ENCODE peak calls at places on chromosome 20, in eight cellular contexts. Z is GF-D8; S is NCI-H2081; I is stimulated activated CD4-positive, alpha-beta T cell treated with anti-CD3 and anti-CD28 coated beads, Interleukin-12 subunit alpha, Interleukin-12 subunit beta, amount 100 ng/mL, for 48 hours; A is activated T-helper 1 cell treated with anti-CD3 and anti-CD28 coated beads, Interleukin-2, amount 50 U/mL, for 16 hours; G is NCI-H460; L is substantia nigra; P is A172. T is an unnamed sample.

GRCh38 chr20:58117944-58118343 is 110.5 kb downstream of the ANKRD60 start:
- DNase-seq in I (no peak), G (no peak), P (no peak), L (no peak), Z (no peak), A (no peak), S (no peak), T (no peak)

GRCh38 chr20:19928379-19929360 is 88.5 kb upstream of the NAA20 start:
- DNase-seq in P (no peak), A (no peak), L (no peak), S (no peak), Z (no peak), G (no peak), I (no peak), T (no peak)

GRCh38 chr20:59493926-59494325 is 110.4 kb upstream of the PHACTR3 start:
- DNase-seq in A (no peak), I (no peak), S (no peak), P (no peak), G (no peak), Z (no peak), L (no peak), T (no peak)

GRCh38 chr20:2349801-2350200 is 30.9 kb upstream of the TGM6 start:
- DNase-seq in A (no peak), L (no peak), P (peak), I (no peak), G (no peak), Z (no peak), S (no peak), T (no peak)

GRCh38 chr20:42447270-42447669 is 742.4 kb downstream of the PTPRT start:
- DNase-seq in G (no peak), A (no peak), S (no peak), Z (no peak), P (no peak), L (no peak), I (no peak), T (no peak)

GRCh38 chr20:58236612-58237317 is 8.3 kb upstream of the ANKRD60 start:
- DNase-seq in G (peak), S (peak), Z (peak), P (peak), I (peak), L (peak), A (peak), T (no peak)

GRCh38 chr20:63641146-63641791 is 12.0 kb downstream of the STMN3 start:
- DNase-seq in G (no peak), P (no peak), I (no peak), S (no peak), A (no peak), Z (no peak), L (no peak), T (no peak)

GRCh38 chr20:25675161-25675560 is 21.5 kb downstream of the ZNF337 start:
- DNase-seq in L (no peak), S (no peak), P (no peak), Z (no peak), G (no peak), I (no peak), A (no peak), T (no peak)

GRCh38 chr20:3543901-3544507 is 73.2 kb downstream of the ATRN start:
- DNase-seq in P (peak), Z (no peak), S (no peak), I (no peak), G (no peak), A (no peak), L (no peak), T (no peak)

GRCh38 chr20:23152308-23152892 is 66.3 kb upstream of the CD93 start:
- DNase-seq in I (no peak), G (peak), L (no peak), P (peak), A (no peak), S (no peak), Z (peak), T (no peak)

GRCh38 chr20:19397676-19398075 is 185.2 kb downstream of the SLC24A3 start:
- DNase-seq in S (no peak), P (no peak), Z (no peak), A (no peak), L (no peak), G (no peak), I (no peak), T (no peak)

T was measured in SIG-M5.